ENCODE peak calls at places on chromosomes 12 and 14, in eight cellular contexts. O is stimulated activated CD8-positive, alpha-beta memory T cell treated with anti-CD3 and anti-CD28 coated beads, Interleukin-15, amount 100 ng/mL, for 4 hours; P is Ammon's horn; D is GM23248; C is activated naive CD4-positive, alpha-beta T cell; R is AG10803; A is effector memory CD4-positive, alpha-beta T cell; N is lung. K is an unnamed sample.

GRCh38 chr14:60332046-60332399 is 83.0 kb downstream of the PPM1A start:
- DNase-seq in O (no peak), P (no peak), D (no peak), C (no peak), R (no peak), A (no peak), N (no peak), K (no peak)

GRCh38 chr12:93762059-93762719 is 85.0 kb downstream of the CRADD start:
- DNase-seq in O (no peak), P (no peak), D (peak; percentile 50), C (no peak), R (peak; percentile 80), A (no peak), N (no peak), K (no peak)

GRCh38 chr14:71139058-71139946 is 232.0 kb downstream of the PCNX1 start:
- DNase-seq in O (no peak), P (peak; percentile 77), D (peak; percentile 69), C (peak; percentile 33), R (peak; percentile 53), A (peak; percentile 44), N (peak; percentile 51), K (peak; percentile 31)

GRCh38 chr14:90406384-90406798 is 9.6 kb downstream of the CALM1 start:
- DNase-seq in O (no peak), P (peak; percentile 59), D (no peak), C (no peak), R (no peak), A (no peak), N (no peak), K (no peak)

GRCh38 chr14:67410313-67410712 is 1.7 kb downstream of the PLEK2 start:
- DNase-seq in O (no peak), P (no peak), D (no peak), C (no peak), R (no peak), A (no peak), N (no peak), K (no peak)

GRCh38 chr12:79933043-79933442 is 1.9 kb downstream of the PPP1R12A start:
- DNase-seq in O (no peak), P (no peak), D (no peak), C (no peak), R (no peak), A (no peak), N (no peak), K (no peak)

GRCh38 chr14:39548358-39548757 is 116.1 kb upstream of the FBXO33 start:
- DNase-seq in O (no peak), P (no peak), D (no peak), C (no peak), R (no peak), A (no peak), N (no peak), K (no peak)

GRCh38 chr12:110790301-110790700 is 47.6 kb upstream of the PPP1CC start:
- DNase-seq in O (no peak), P (no peak), D (peak; percentile 63), C (no peak), R (peak; percentile 56), A (no peak), N (no peak), K (no peak)

GRCh38 chr14:23252420-23253333 is 14.9 kb downstream of the RNF212B start:
- DNase-seq in O (no peak), P (no peak), D (no peak), C (no peak), R (no peak), A (no peak), N (no peak), K (peak; percentile 75)

GRCh38 chr12:1629338-1630080 is 478 bp downstream of the WNT5B start:
- DNase-seq in O (no peak), P (no peak), D (no peak), C (no peak), R (no peak), A (no peak), N (no peak), K (no peak)

GRCh38 chr14:52917732-52918131 is 33.1 kb downstream of the FERMT2 start:
- DNase-seq in O (no peak), P (no peak), D (peak; percentile 53), C (no peak), R (peak; percentile 72), A (no peak), N (no peak), K (no peak)

GRCh38 chr14:68693926-68694325 is 98.9 kb downstream of the ZFP36L1 start:
- DNase-seq in O (no peak), P (no peak), D (peak; percentile 37), C (no peak), R (no peak), A (no peak), N (no peak), K (no peak)

GRCh38 chr12:80068173-80068572 is 31.2 kb upstream of the OTOGL start:
- DNase-seq in O (no peak), P (no peak), D (no peak), C (no peak), R (no peak), A (no peak), N (no peak), K (no peak)

GRCh38 chr14:61460853-61461611 is 139.7 kb downstream of the PRKCH start:
- DNase-seq in O (no peak), P (no peak), D (peak; percentile 29), C (no peak), R (no peak), A (no peak), N (no peak), K (peak; percentile 91)

GRCh38 chr14:96741151-96741977 is 55.8 kb upstream of the VRK1 start:
- DNase-seq in O (peak; percentile 34), P (peak; percentile 58), D (peak; percentile 68), C (peak; percentile 78), R (peak; percentile 29), A (peak; percentile 49), N (peak; percentile 60), K (peak; percentile 37)

GRCh38 chr12:54723653-54724256 is 75.6 kb upstream of the DCD start:
- DNase-seq in O (no peak), P (peak; percentile 7), D (peak; percentile 43), C (no peak), R (peak; percentile 1), A (peak; percentile 20), N (no peak), K (no peak)

GRCh38 chr12:130993759-130994670 is 40.3 kb downstream of the ADGRD1 start:
- DNase-seq in O (no peak), P (no peak), D (no peak), C (no peak), R (no peak), A (no peak), N (peak; percentile 39), K (no peak)

GRCh38 chr12:94761559-94761958 is 111.2 kb upstream of the TMCC3 start:
- DNase-seq in O (no peak), P (no peak), D (peak; percentile 95), C (no peak), R (peak; percentile 68), A (no peak), N (no peak), K (peak; percentile 94)

GRCh38 chr12:65740873-65741600 is 83.2 kb upstream of the HMGA2 start:
- DNase-seq in O (peak; percentile 5), P (peak; percentile 55), D (peak; percentile 88), C (peak; percentile 31), R (peak; percentile 71), A (no peak), N (peak; percentile 51), K (peak; percentile 73)

GRCh38 chr12:77965790-77966189 is 135.1 kb downstream of the NAV3 start:
- DNase-seq in O (no peak), P (no peak), D (no peak), C (no peak), R (peak; percentile 30), A (no peak), N (no peak), K (no peak)

GRCh38 chr12:63862187-63863107 is 17.9 kb downstream of the SRGAP1 start:
- DNase-seq in O (no peak), P (no peak), D (peak; percentile 67), C (no peak), R (peak; percentile 71), A (no peak), N (no peak), K (peak; percentile 3)

GRCh38 chr12:44459569-44459968 is 416.5 kb downstream of the NELL2 start:
- DNase-seq in O (no peak), P (no peak), D (no peak), C (no peak), R (no peak), A (no peak), N (no peak), K (no peak)

GRCh38 chr12:53190108-53190729 is 9.5 kb upstream of the CSAD start:
- DNase-seq in O (no peak), P (no peak), D (peak; percentile 91), C (no peak), R (peak; percentile 57), A (no peak), N (no peak), K (peak; percentile 28)

GRCh38 chr12:28497889-28498411 is 307.7 kb downstream of the CCDC91 start:
- DNase-seq in O (no peak), P (no peak), D (peak; percentile 49), C (no peak), R (peak; percentile 16), A (no peak), N (no peak), K (peak; percentile 63)

GRCh38 chr12:114430306-114430705 is 24.4 kb upstream of the TBX5 start:
- DNase-seq in O (no peak), P (no peak), D (peak; percentile 98), C (no peak), R (peak; percentile 96), A (no peak), N (no peak), K (no peak)

GRCh38 chr12:80924437-80924836 is 13.3 kb downstream of the LIN7A start:
- DNase-seq in O (no peak), P (no peak), D (no peak), C (no peak), R (no peak), A (no peak), N (no peak), K (no peak)

GRCh38 chr12:96078281-96078761 is 42.9 kb upstream of the LTA4H start:
- DNase-seq in O (no peak), P (no peak), D (no peak), C (no peak), R (no peak), A (no peak), N (peak; percentile 38), K (no peak)

GRCh38 chr12:24078318-24078765 is 128.9 kb upstream of the SOX5 start:
- DNase-seq in O (no peak), P (no peak), D (no peak), C (no peak), R (no peak), A (no peak), N (no peak), K (no peak)

GRCh38 chr12:2998789-2999264 is 39.6 kb downstream of the TEAD4 start:
- DNase-seq in O (no peak), P (no peak), D (peak; percentile 96), C (no peak), R (peak; percentile 58), A (no peak), N (no peak), K (no peak)

GRCh38 chr14:66111891-66112290 is 374.3 kb upstream of the CCDC196 start:
- DNase-seq in O (no peak), P (no peak), D (peak; percentile 5), C (no peak), R (no peak), A (no peak), N (no peak), K (no peak)

GRCh38 chr12:79886917-79887519 is 47.9 kb downstream of the PPP1R12A start:
- DNase-seq in O (no peak), P (peak; percentile 49), D (peak; percentile 71), C (no peak), R (peak; percentile 54), A (no peak), N (no peak), K (peak; percentile 41)

GRCh38 chr12:49962861-49963765 is 1.4 kb downstream of the AQP5 start:
- DNase-seq in O (no peak), P (peak; percentile 45), D (peak; percentile 31), C (no peak), R (peak; percentile 5), A (no peak), N (peak; percentile 86), K (peak; percentile 71)

GRCh38 chr12:91577586-91578539 is 395.2 kb upstream of the DCN start:
- DNase-seq in O (no peak), P (no peak), D (peak; percentile 61), C (no peak), R (peak; percentile 46), A (no peak), N (no peak), K (peak; percentile 37)

K was measured in mammary epithelial cell.